ENCODE peak calls at places on chromosomes 5 and 9, in eight cellular contexts. M is skeletal muscle cell, B is type B pancreatic cell, S is AG09309, U is astrocyte, N is AG10803, F is omental fat pad, Z is RPMI8226. Q is an unnamed sample.

GRCh38 chr5:34709861-34710673 is 53.9 kb downstream of the RAI14 start:
- DNase-seq in M (peak), B (no peak), S (peak), U (peak), N (peak), F (no peak), Z (no peak), Q (no peak)

GRCh38 chr5:164597293-164597900 is 1092.0 kb downstream of the MAT2B start:
- DNase-seq in M (no peak), B (no peak), S (no peak), U (no peak), N (no peak), F (no peak), Z (peak), Q (peak)

GRCh38 chr5:93600409-93601052 is 17.5 kb downstream of the NR2F1 start:
- DNase-seq in M (no peak), B (no peak), S (no peak), U (peak), N (no peak), F (no peak), Z (no peak), Q (no peak)

GRCh38 chr5:116037236-116037822 is 5.1 kb downstream of the ARL14EPL start:
- DNase-seq in M (no peak), B (no peak), S (no peak), U (no peak), N (no peak), F (no peak), Z (no peak), Q (no peak)

GRCh38 chr5:68396722-68397121 is 181.2 kb downstream of the PIK3R1 start:
- DNase-seq in M (no peak), B (no peak), S (no peak), U (no peak), N (no peak), F (no peak), Z (no peak), Q (no peak)

GRCh38 chr5:127785098-127785927 is 82.1 kb downstream of the CCDC192 start:
- DNase-seq in M (peak), B (no peak), S (peak), U (peak), N (peak), F (no peak), Z (no peak), Q (no peak)

GRCh38 chr9:124797343-124798103 is 20.6 kb downstream of the OLFML2A start:
- DNase-seq in M (no peak), B (no peak), S (no peak), U (no peak), N (no peak), F (no peak), Z (no peak), Q (no peak)

GRCh38 chr5:157225463-157226422 is 40.2 kb upstream of the CYFIP2 start:
- DNase-seq in M (no peak), B (no peak), S (no peak), U (no peak), N (no peak), F (no peak), Z (no peak), Q (no peak)

GRCh38 chr5:35647712-35648111 is 30.0 kb downstream of the SPEF2 start:
- DNase-seq in M (no peak), B (no peak), S (no peak), U (no peak), N (no peak), F (no peak), Z (no peak), Q (no peak)

GRCh38 chr5:89534331-89534730 is 651.3 kb upstream of the MEF2C start:
- DNase-seq in M (peak), B (no peak), S (peak), U (peak), N (peak), F (no peak), Z (no peak), Q (no peak)

GRCh38 chr5:55440188-55440646 is 94.5 kb downstream of the PLPP1 start:
- DNase-seq in M (no peak), B (no peak), S (no peak), U (peak), N (peak), F (no peak), Z (no peak), Q (no peak)

GRCh38 chr5:43042176-43042625 is 2.1 kb upstream of the ANXA2R start:
- DNase-seq in M (no peak), B (no peak), S (no peak), U (peak), N (peak), F (no peak), Z (peak), Q (peak)

GRCh38 chr9:76013797-76014196 is 123.3 kb downstream of the PCSK5 start:
- DNase-seq in M (no peak), B (no peak), S (no peak), U (no peak), N (no peak), F (no peak), Z (no peak), Q (no peak)

GRCh38 chr5:96194597-96194996 is 232.9 kb upstream of the ELL2 start:
- DNase-seq in M (no peak), B (no peak), S (no peak), U (no peak), N (no peak), F (no peak), Z (no peak), Q (no peak)

Q was measured in DND-41.